ENCODE peak calls at places on chromosome 11, in eight cellular contexts. L is AG04449; V is neural crest cell; X is stimulated activated CD4-positive, alpha-beta T cell treated with anti-CD3 and anti-CD28 coated beads, Interleukin-4, amount 100 ng/mL, for 1 hour; F is nucleus accumbens; U is bronchial epithelial cell; C is ELR; A is heart left ventricle. O is an unnamed sample.

GRCh38 chr11:10743354-10744035 is 7.6 kb upstream of the CTR9 start:
- DNase-seq in A (no peak), V (no peak), U (no peak), C (no peak), L (no peak), F (no peak), X (no peak), O (no peak)

GRCh38 chr11:34250732-34251639 is 106.8 kb downstream of the ABTB2 start:
- DNase-seq in V (peak), A (peak), U (peak), L (no peak), C (peak), X (peak), F (peak), O (peak)

GRCh38 chr11:14237333-14237988 is 121.5 kb downstream of the RRAS2 start:
- DNase-seq in A (no peak), C (no peak), U (no peak), V (no peak), F (no peak), L (no peak), X (no peak), O (no peak)

GRCh38 chr11:69300124-69301032 is 6.4 kb downstream of the MYEOV start:
- DNase-seq in F (no peak), C (peak), L (no peak), X (no peak), V (no peak), A (no peak), U (no peak), O (no peak)

GRCh38 chr11:111115890-111116289 is 129.6 kb upstream of the POU2AF2 start:
- DNase-seq in F (no peak), L (no peak), V (no peak), U (no peak), A (no peak), X (no peak), C (no peak), O (no peak)

GRCh38 chr11:12053606-12054361 is 45.4 kb upstream of the DKK3 start:
- DNase-seq in U (no peak), V (no peak), X (no peak), L (no peak), C (no peak), A (no peak), F (no peak), O (no peak)

GRCh38 chr11:103109818-103110388 is 677 bp downstream of the DYNC2H1 start:
- DNase-seq in C (peak), U (no peak), X (no peak), F (no peak), A (no peak), L (no peak), V (no peak), O (no peak)

GRCh38 chr11:69014084-69014935 is 1.3 kb upstream of the MRGPRF start:
- DNase-seq in C (no peak), V (no peak), A (peak), L (no peak), F (no peak), X (no peak), U (no peak), O (peak)

GRCh38 chr11:26929806-26930517 is 64.0 kb upstream of the FIBIN start:
- DNase-seq in V (no peak), A (no peak), L (no peak), X (no peak), F (no peak), C (no peak), U (no peak), O (no peak)

GRCh38 chr11:128709402-128709801 is 15.5 kb downstream of the FLI1 start:
- DNase-seq in L (peak), V (no peak), U (peak), C (peak), A (no peak), F (no peak), X (no peak), O (no peak)

O was measured in NCI-H2227 treated with DMSO at 0.1 percent for 48 hours.